ENCODE peak calls at places on chromosomes 7 and 10, in eight cellular contexts. G is BJ; D is A549; M is naive thymus-derived CD4-positive, alpha-beta T cell; H is skeletal muscle cell; R is hepatocyte; F is GM12865; U is colonic mucosa. X is an unnamed sample.

GRCh38 chr7:112357136-112357535 is 93.1 kb upstream of the IFRD1 start:
- DNase-seq in G (no peak), D (no peak), M (no peak), H (no peak), R (no peak), F (no peak), U (no peak), X (no peak)

GRCh38 chr10:3622845-3623621 is 162.0 kb downstream of the KLF6 start:
- DNase-seq in G (peak), D (no peak), M (no peak), H (no peak), R (no peak), F (peak), U (no peak), X (no peak)

GRCh38 chr7:117274951-117275350 is 47.9 kb downstream of the WNT2 start:
- DNase-seq in G (no peak), D (no peak), M (no peak), H (no peak), R (no peak), F (no peak), U (no peak), X (no peak)

GRCh38 chr7:135147899-135148721 is at the start of gene TMEM140:
- DNase-seq in G (no peak), D (no peak), M (no peak), H (peak), R (peak), F (peak), U (peak), X (peak)

GRCh38 chr7:479948-480499 is 39.6 kb downstream of the PDGFA start:
- DNase-seq in G (no peak), D (no peak), M (no peak), H (no peak), R (no peak), F (no peak), U (no peak), X (no peak)

GRCh38 chr10:63700209-63700934 is 179.2 kb downstream of the REEP3 start:
- DNase-seq in G (peak), D (peak), M (no peak), H (peak), R (peak), F (no peak), U (no peak), X (no peak)

GRCh38 chr10:114551310-114551972 is 106.6 kb downstream of the ABLIM1 start:
- DNase-seq in G (no peak), D (no peak), M (no peak), H (no peak), R (peak), F (no peak), U (peak), X (peak)

GRCh38 chr10:8584666-8585065 is 530.2 kb downstream of the GATA3 start:
- DNase-seq in G (no peak), D (no peak), M (no peak), H (no peak), R (no peak), F (no peak), U (no peak), X (no peak)

GRCh38 chr7:148722340-148723165 is 23.9 kb downstream of the CUL1 start:
- DNase-seq in G (no peak), D (no peak), M (no peak), H (no peak), R (no peak), F (no peak), U (no peak), X (no peak)

DNA sequence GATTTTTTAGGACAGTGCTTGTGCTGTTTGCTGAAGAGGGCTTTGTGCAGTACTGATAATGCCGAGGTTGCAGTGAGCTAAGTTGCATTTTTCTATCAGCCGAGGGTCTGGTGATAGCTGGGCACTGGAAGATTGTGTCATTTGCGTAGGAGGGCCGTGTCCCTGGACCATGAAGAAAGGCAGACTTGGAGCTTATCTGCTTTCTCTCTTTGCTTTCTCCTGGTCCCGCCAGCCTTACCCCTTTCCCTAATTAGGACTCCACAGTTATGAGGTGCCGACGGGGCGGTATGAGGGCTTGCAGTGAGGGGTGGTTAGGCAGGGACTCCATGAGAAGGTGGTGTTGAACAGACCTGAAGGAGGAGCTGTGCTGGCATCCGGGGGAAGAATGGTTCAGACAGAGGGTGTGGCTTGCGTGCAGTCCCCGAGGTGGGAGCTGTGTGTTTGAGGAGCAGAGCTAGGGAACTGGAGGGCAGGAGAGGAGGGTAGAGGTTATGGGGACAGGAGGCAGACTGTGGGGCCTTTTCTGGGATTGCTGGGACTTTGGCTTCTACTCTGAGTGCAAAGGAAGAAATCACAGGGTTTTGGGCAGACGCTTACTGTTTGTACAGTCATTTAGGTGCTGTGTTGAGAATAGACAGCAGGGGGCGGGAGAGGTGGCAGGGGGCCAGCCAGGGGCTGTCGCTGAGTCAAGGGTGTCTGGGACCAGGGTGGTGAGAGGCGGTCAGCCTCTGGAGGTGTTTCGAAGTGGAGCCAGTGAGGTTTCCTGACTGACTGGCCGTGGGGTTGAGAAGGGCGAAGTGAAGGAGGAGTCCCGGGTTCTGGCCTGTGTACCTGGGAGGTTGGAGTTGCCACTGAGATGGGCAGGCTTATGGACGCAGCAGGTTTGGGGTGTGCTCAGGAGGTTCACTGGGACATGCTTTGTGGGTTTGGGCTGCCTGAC is 43.4 kb downstream of the PRF1 start:
- DNase-seq in G (no peak), D (peak), M (peak), H (no peak), R (peak), F (peak), U (peak), X (no peak)
- H3K4me3 ChIP-seq in G (no peak), D (no peak), M (peak), H (no peak), R (no peak), F (peak), U (no peak), X (no peak)

DNA sequence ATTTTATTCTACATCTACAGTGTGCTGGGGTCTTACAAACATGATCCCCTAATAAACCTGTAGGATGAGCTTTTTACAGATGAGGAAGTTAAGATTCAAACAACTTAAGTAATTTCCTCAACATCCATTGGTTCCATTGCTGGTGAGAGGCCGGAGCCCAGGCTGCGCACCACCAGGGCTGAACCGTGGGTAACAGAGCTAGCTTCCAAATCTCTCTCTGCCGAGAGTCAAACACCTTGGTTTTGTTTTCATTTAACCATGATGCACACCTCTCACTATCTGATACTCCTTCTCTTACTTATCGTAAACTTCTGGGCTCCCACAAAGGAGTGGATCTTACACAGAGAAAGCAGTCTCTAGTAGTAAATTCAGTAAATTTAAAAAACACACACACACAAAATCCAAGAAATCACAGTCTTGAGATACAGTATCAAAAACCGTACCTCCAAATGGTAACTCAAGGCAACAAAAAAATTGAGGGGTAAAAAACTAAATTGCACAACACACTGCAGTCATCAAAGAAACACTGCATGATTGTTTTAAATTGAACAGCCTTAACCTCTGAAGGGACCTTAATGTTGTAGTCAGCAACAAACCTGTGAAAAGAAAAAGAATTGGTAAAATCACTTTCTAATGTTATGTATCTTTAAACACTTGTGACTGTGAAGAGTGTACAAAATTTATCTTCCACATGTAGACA is 20.5 kb downstream of the SGMS1 start:
- DNase-seq in G (no peak), D (no peak), M (no peak), H (no peak), R (no peak), F (no peak), U (no peak), X (no peak)
- H3K4me3 ChIP-seq in G (no peak), D (no peak), M (no peak), H (no peak), R (peak), F (no peak), U (no peak), X (no peak)

DNA sequence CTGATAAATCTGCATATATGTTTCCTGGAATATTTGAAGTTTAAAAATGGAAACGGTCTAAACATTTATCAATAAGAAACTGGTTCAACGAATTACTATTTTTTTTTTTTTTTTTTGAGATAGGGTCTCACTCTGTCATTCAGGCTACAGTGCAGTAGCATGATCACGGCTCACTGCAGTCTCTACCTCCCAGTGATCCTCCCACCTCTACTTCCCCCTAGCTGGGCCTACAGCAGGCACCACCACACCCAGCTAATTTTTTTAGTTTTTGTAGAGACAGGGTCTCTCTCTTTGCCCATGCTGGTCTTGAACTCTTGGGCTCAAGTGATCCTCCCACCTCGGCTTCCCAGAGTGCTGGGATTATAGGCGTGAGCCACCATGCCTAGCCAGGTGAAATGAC is 68.3 kb downstream of the UBE2H start:
- DNase-seq in G (no peak), D (no peak), M (no peak), H (no peak), R (no peak), F (no peak), U (no peak), X (no peak)
- H3K4me3 ChIP-seq in G (no peak), D (no peak), M (no peak), H (no peak), R (no peak), F (no peak), U (no peak), X (no peak)

DNA sequence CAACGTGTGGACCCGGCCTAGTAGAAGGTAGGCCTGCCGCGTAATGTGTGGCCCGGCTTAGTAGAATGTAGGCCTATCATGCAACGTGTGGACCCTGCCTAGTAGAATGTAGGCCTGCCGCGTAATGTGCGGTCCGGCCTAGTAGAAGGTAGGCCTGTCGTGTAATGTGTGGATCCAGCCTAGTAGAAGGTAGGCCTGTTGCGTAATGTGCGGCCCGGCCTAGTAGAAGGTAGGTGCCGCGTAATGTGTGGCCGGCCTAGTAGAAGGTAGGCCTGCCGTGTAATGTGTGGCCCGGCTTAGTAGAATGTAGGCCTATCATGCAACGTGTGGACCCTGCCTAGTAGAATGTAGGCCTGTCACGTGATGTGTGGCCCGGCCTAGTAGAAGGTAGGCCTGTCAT is 11.9 kb upstream of the GTPBP4 start:
- DNase-seq in G (no peak), D (no peak), M (no peak), H (no peak), R (no peak), F (no peak), U (no peak), X (no peak)
- H3K4me3 ChIP-seq in G (no peak), D (no peak), M (no peak), H (no peak), R (no peak), F (no peak), U (no peak), X (no peak)

GRCh38 chr10:120941468-120941867 is 90.3 kb downstream of the WDR11 start:
- DNase-seq in G (no peak), D (no peak), M (no peak), H (no peak), R (no peak), F (no peak), U (no peak), X (no peak)

GRCh38 chr10:120943542-120943941 is 92.4 kb downstream of the WDR11 start:
- DNase-seq in G (no peak), D (no peak), M (no peak), H (no peak), R (no peak), F (no peak), U (no peak), X (no peak)

GRCh38 chr10:120945182-120945581 is 94.0 kb downstream of the WDR11 start:
- DNase-seq in G (no peak), D (no peak), M (no peak), H (no peak), R (no peak), F (no peak), U (no peak), X (no peak)

GRCh38 chr10:120944586-120945125 is 93.5 kb downstream of the WDR11 start:
- DNase-seq in G (no peak), D (no peak), M (no peak), H (no peak), R (no peak), F (no peak), U (no peak), X (no peak)

GRCh38 chr10:120942806-120943413 is 91.7 kb downstream of the WDR11 start:
- DNase-seq in G (peak), D (peak), M (peak), H (peak), R (peak), F (peak), U (peak), X (peak)
- H3K4me3 ChIP-seq in G (no peak), D (no peak), M (no peak), H (no peak), R (no peak), F (no peak), U (no peak), X (no peak)